ENCODE peak calls at places on chromosomes 16 and 17, in six cellular contexts. One of them, this sample, is unnamed.

GRCh38 chr17:45131616-45132301 is 556 bp downstream of the PLCD3 start:
- DNase-seq in cardiac muscle cell: peak
- DNase-seq in upper lobe of right lung: peak
- DNase-seq in brain microvascular endothelial cell: no peak
- DNase-seq in GM12865: peak
- DNase-seq in ovary: peak
- DNase-seq in this sample: no peak

GRCh38 chr17:47264171-47264570 is 10.5 kb downstream of the ITGB3 start:
- DNase-seq in upper lobe of right lung: no peak
- DNase-seq in ovary: no peak
- DNase-seq in GM12865: no peak
- DNase-seq in brain microvascular endothelial cell: no peak
- DNase-seq in cardiac muscle cell: no peak
- DNase-seq in this sample: no peak

GRCh38 chr16:66265106-66265415 is 101.4 kb upstream of the CDH5 start:
- DNase-seq in ovary: peak
- DNase-seq in cardiac muscle cell: no peak
- DNase-seq in upper lobe of right lung: peak
- DNase-seq in brain microvascular endothelial cell: no peak
- DNase-seq in GM12865: no peak
- DNase-seq in this sample: no peak

GRCh38 chr16:62077998-62078397 is 41.8 kb upstream of the CDH8 start:
- DNase-seq in cardiac muscle cell: no peak
- DNase-seq in upper lobe of right lung: no peak
- DNase-seq in ovary: no peak
- DNase-seq in GM12865: peak
- DNase-seq in brain microvascular endothelial cell: peak
- DNase-seq in this sample: no peak

GRCh38 chr17:8062435-8062806 is 23.6 kb downstream of the ALOX15B start:
- DNase-seq in GM12865: no peak
- DNase-seq in upper lobe of right lung: no peak
- DNase-seq in brain microvascular endothelial cell: peak
- DNase-seq in ovary: no peak
- DNase-seq in cardiac muscle cell: peak
- DNase-seq in this sample: no peak

GRCh38 chr17:81324177-81324905 is 29.2 kb upstream of the SLC38A10 start:
- DNase-seq in GM12865: no peak
- DNase-seq in ovary: no peak
- DNase-seq in brain microvascular endothelial cell: no peak
- DNase-seq in upper lobe of right lung: no peak
- DNase-seq in cardiac muscle cell: no peak
- DNase-seq in this sample: no peak

GRCh38 chr16:59259074-59259963 is 525.2 kb upstream of the GOT2 start:
- DNase-seq in brain microvascular endothelial cell: no peak
- DNase-seq in cardiac muscle cell: no peak
- DNase-seq in ovary: no peak
- DNase-seq in GM12865: no peak
- DNase-seq in upper lobe of right lung: no peak
- DNase-seq in this sample: no peak

GRCh38 chr16:86396918-86397317 is 113.4 kb upstream of the FOXF1 start:
- DNase-seq in ovary: no peak
- DNase-seq in upper lobe of right lung: no peak
- DNase-seq in cardiac muscle cell: peak
- DNase-seq in brain microvascular endothelial cell: peak
- DNase-seq in GM12865: no peak
- DNase-seq in this sample: peak

GRCh38 chr16:85395207-85395912 is 217.8 kb upstream of the GSE1 start:
- DNase-seq in upper lobe of right lung: peak
- DNase-seq in brain microvascular endothelial cell: peak
- DNase-seq in GM12865: peak
- DNase-seq in ovary: peak
- DNase-seq in cardiac muscle cell: peak
- DNase-seq in this sample: peak

GRCh38 chr17:77373298-77374169 is 232.8 kb downstream of the SEC14L1 start:
- DNase-seq in GM12865: no peak
- DNase-seq in upper lobe of right lung: peak
- DNase-seq in brain microvascular endothelial cell: no peak
- DNase-seq in cardiac muscle cell: peak
- DNase-seq in ovary: peak
- DNase-seq in this sample: no peak

GRCh38 chr16:21645261-21645721 is 7.1 kb downstream of the IGSF6 start:
- DNase-seq in GM12865: peak
- DNase-seq in brain microvascular endothelial cell: no peak
- DNase-seq in cardiac muscle cell: peak
- DNase-seq in upper lobe of right lung: no peak
- DNase-seq in ovary: no peak
- DNase-seq in this sample: peak

GRCh38 chr17:63752707-63753106 is 11.1 kb upstream of the STRADA start:
- DNase-seq in ovary: no peak
- DNase-seq in GM12865: no peak
- DNase-seq in cardiac muscle cell: no peak
- DNase-seq in brain microvascular endothelial cell: no peak
- DNase-seq in upper lobe of right lung: no peak
- DNase-seq in this sample: no peak

GRCh38 chr17:76737676-76738467 is at the start of gene MFSD11:
- DNase-seq in ovary: peak
- DNase-seq in upper lobe of right lung: peak
- DNase-seq in cardiac muscle cell: peak
- DNase-seq in brain microvascular endothelial cell: peak
- DNase-seq in GM12865: peak
- DNase-seq in this sample: peak

GRCh38 chr17:64499805-64500486 is 3.1 kb upstream of the POLG2 start:
- DNase-seq in brain microvascular endothelial cell: no peak
- DNase-seq in upper lobe of right lung: no peak
- DNase-seq in ovary: no peak
- DNase-seq in cardiac muscle cell: no peak
- DNase-seq in GM12865: no peak
- DNase-seq in this sample: no peak

GRCh38 chr17:44097110-44097810 is 26.2 kb downstream of the HDAC5 start:
- DNase-seq in upper lobe of right lung: no peak
- DNase-seq in cardiac muscle cell: peak
- DNase-seq in GM12865: no peak
- DNase-seq in ovary: no peak
- DNase-seq in brain microvascular endothelial cell: peak
- DNase-seq in this sample: peak

DNA sequence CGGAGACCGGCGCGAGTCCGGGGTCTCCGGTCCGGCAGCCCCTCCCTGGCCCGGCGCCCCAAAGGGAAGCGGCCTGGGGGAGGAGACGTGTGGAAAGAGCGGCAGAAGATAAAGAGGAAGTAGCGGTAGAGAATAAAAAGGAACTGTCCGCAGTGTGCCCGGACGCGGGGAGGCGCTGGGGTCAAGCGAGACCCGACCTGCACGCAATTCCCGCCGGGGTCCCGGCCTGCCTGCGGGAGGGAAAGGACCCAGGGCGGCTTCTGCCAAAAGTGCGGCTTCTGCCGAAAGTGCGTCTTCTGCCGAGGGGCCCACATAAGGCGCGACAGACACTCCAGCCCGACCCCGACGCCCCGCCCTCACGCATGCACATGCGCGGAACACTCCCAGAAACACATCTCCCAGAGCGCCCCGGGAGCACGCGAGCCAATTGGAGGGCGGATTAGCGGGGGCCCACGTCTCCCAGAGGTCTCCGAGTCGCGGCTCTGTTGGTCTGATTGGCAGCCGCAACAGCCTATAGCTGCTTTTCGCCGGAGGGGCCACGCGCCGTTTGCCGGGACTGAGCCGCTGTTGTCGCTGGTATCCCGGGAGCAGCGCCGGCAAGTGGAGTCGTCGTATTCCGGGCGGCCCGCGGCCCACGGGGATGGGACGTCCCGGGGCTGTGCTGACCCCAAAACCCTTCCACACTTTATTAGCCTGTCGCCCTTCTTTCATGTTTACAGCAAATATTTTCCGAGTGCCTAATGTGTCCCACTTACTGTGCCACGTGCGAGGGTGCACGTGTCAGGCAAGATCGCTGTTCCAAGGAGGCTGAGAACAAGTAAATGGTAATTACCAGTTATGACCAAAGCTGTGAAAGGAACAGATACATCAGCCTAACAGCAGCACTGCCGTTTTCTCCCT is 8.0 kb upstream of the MEFV start:
- DNase-seq in ovary: peak
- DNase-seq in brain microvascular endothelial cell: peak
- DNase-seq in upper lobe of right lung: peak
- DNase-seq in cardiac muscle cell: peak
- DNase-seq in GM12865: peak
- DNase-seq in this sample: peak
- TF ChIP-seq CTCF in ovary: peak
- TF ChIP-seq CTCF in brain microvascular endothelial cell: peak
- TF ChIP-seq CTCF in upper lobe of right lung: peak
- TF ChIP-seq CTCF in cardiac muscle cell: peak
- TF ChIP-seq CTCF in GM12865: peak
- TF ChIP-seq CTCF in this sample: peak

GRCh38 chr17:42347606-42348005 is 40.6 kb downstream of the STAT3 start:
- DNase-seq in cardiac muscle cell: no peak
- DNase-seq in upper lobe of right lung: no peak
- DNase-seq in GM12865: no peak
- DNase-seq in brain microvascular endothelial cell: no peak
- DNase-seq in ovary: no peak
- DNase-seq in this sample: no peak
- H3K4me3 ChIP-seq in cardiac muscle cell: no peak
- H3K4me3 ChIP-seq in upper lobe of right lung: no peak
- H3K4me3 ChIP-seq in GM12865: no peak
- H3K4me3 ChIP-seq in brain microvascular endothelial cell: no peak
- H3K4me3 ChIP-seq in ovary: no peak
- H3K4me3 ChIP-seq in this sample: no peak

GRCh38 chr16:2324296-2324859 is 16.1 kb downstream of the ABCA3 start:
- DNase-seq in GM12865: no peak
- DNase-seq in upper lobe of right lung: peak
- DNase-seq in cardiac muscle cell: no peak
- DNase-seq in brain microvascular endothelial cell: no peak
- DNase-seq in ovary: no peak
- DNase-seq in this sample: no peak

GRCh38 chr16:2325181-2325580 is 15.3 kb downstream of the ABCA3 start:
- DNase-seq in brain microvascular endothelial cell: no peak
- DNase-seq in cardiac muscle cell: no peak
- DNase-seq in upper lobe of right lung: peak
- DNase-seq in GM12865: no peak
- DNase-seq in ovary: no peak
- DNase-seq in this sample: no peak

GRCh38 chr16:2325791-2326190 is 14.7 kb downstream of the ABCA3 start:
- DNase-seq in ovary: no peak
- DNase-seq in upper lobe of right lung: peak
- DNase-seq in cardiac muscle cell: no peak
- DNase-seq in brain microvascular endothelial cell: no peak
- DNase-seq in GM12865: no peak
- DNase-seq in this sample: no peak

GRCh38 chr16:2328428-2328827 is 12.1 kb downstream of the ABCA3 start:
- DNase-seq in upper lobe of right lung: peak
- DNase-seq in GM12865: no peak
- DNase-seq in cardiac muscle cell: no peak
- DNase-seq in ovary: no peak
- DNase-seq in brain microvascular endothelial cell: no peak
- DNase-seq in this sample: no peak

DNA sequence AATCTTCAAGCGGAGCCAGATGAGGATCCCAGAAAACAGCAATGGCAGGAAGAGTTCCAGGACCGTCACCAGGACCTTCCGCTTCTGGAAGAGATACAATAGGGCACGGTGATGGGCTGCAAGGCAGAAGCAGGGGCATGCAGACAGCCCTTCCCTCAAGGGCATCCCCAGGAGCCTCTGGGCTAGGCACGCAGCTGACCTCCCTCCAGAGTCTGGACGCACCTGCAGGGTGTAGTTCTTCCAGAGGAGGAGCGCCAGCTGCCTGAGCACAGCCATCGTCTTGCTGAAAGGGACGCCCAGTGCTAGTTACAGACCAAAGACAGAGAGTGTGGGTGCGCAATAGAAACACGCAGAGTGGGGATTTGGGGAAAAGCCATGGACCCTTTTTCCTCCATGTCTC is 14.3 kb downstream of the ABCA3 start:
- DNase-seq in ovary: no peak
- DNase-seq in upper lobe of right lung: peak
- DNase-seq in brain microvascular endothelial cell: no peak
- DNase-seq in GM12865: no peak
- DNase-seq in cardiac muscle cell: no peak
- DNase-seq in this sample: no peak
- TF ChIP-seq CTCF in ovary: no peak
- TF ChIP-seq CTCF in upper lobe of right lung: no peak
- TF ChIP-seq CTCF in brain microvascular endothelial cell: no peak
- TF ChIP-seq CTCF in GM12865: no peak
- TF ChIP-seq CTCF in cardiac muscle cell: no peak
- TF ChIP-seq CTCF in this sample: no peak

GRCh38 chr17:74904687-74905409 is 11.4 kb upstream of the FADS6 start:
- DNase-seq in brain microvascular endothelial cell: no peak
- DNase-seq in cardiac muscle cell: no peak
- DNase-seq in upper lobe of right lung: no peak
- DNase-seq in GM12865: no peak
- DNase-seq in ovary: no peak
- DNase-seq in this sample: no peak

GRCh38 chr17:74903671-74904070 is 10.2 kb upstream of the FADS6 start:
- DNase-seq in cardiac muscle cell: no peak
- DNase-seq in ovary: no peak
- DNase-seq in brain microvascular endothelial cell: no peak
- DNase-seq in GM12865: no peak
- DNase-seq in upper lobe of right lung: no peak
- DNase-seq in this sample: no peak

GRCh38 chr17:74903034-74903433 is 9.6 kb upstream of the FADS6 start:
- DNase-seq in cardiac muscle cell: no peak
- DNase-seq in GM12865: no peak
- DNase-seq in brain microvascular endothelial cell: no peak
- DNase-seq in ovary: no peak
- DNase-seq in upper lobe of right lung: no peak
- DNase-seq in this sample: no peak

GRCh38 chr17:74901353-74902145 is 8.1 kb upstream of the FADS6 start:
- DNase-seq in GM12865: no peak
- DNase-seq in upper lobe of right lung: no peak
- DNase-seq in cardiac muscle cell: no peak
- DNase-seq in ovary: no peak
- DNase-seq in brain microvascular endothelial cell: no peak
- DNase-seq in this sample: no peak

DNA sequence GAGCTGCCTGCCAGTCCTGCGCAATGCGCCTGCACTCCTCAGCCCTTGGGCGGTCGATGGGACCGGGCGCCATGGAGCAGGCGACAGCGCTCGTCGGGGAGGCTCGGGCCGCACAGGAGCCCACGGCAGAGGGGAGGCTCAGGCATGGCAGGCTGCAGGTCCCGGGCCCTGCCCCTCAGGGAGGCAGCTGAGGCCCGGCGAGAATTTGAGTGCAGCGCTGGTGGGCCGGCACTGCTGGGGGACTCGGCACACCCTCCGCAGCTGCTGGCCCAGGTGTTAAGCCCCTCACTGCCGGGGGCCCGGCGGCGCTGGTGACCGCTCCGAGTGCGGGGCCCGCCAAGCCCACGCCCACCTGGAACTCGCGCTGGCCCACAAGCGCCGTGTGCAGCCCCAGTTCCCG is 13.6 kb upstream of the FADS6 start:
- DNase-seq in GM12865: no peak
- DNase-seq in brain microvascular endothelial cell: no peak
- DNase-seq in cardiac muscle cell: no peak
- DNase-seq in ovary: no peak
- DNase-seq in upper lobe of right lung: no peak
- DNase-seq in this sample: no peak
- H3K4me3 ChIP-seq in GM12865: no peak
- H3K4me3 ChIP-seq in brain microvascular endothelial cell: no peak
- H3K4me3 ChIP-seq in cardiac muscle cell: no peak
- H3K4me3 ChIP-seq in ovary: no peak
- H3K4me3 ChIP-seq in upper lobe of right lung: no peak
- H3K4me3 ChIP-seq in this sample: no peak

This sample was measured in astrocyte of the cerebellum.